ENCODE peak calls at places on chromosomes 16 and 17, in four cellular contexts. A, S, P and F are unnamed samples.

GRCh38 chr17:43562679-43563146 is 16.6 kb upstream of the ETV4 start:
- DNase-seq in P (no peak), S (no peak), A (no peak), F (no peak)

GRCh38 chr17:45129940-45130639 is 2.2 kb downstream of the PLCD3 start:
- DNase-seq in S (peak; percentile 67), A (peak; percentile 12), P (no peak), F (no peak)

GRCh38 chr17:73203788-73204479 is 11.1 kb downstream of the COG1 start:
- DNase-seq in S (no peak), P (no peak), A (no peak), F (no peak)

GRCh38 chr16:70553175-70553574 is 29.6 kb downstream of the SF3B3 start:
- DNase-seq in P (no peak), S (no peak), A (peak; percentile 76), F (no peak)

GRCh38 chr17:78137392-78138203 is 7.0 kb downstream of the TMC8 start:
- DNase-seq in A (no peak), P (no peak), S (peak; percentile 65), F (peak; percentile 84)

GRCh38 chr16:1731073-1731472 is 25.1 kb downstream of the MAPK8IP3 start:
- DNase-seq in P (no peak), A (no peak), S (no peak), F (no peak)

GRCh38 chr17:68738044-68738443 is 136.9 kb upstream of the FAM20A start:
- DNase-seq in S (no peak), A (no peak), P (no peak), F (no peak)

GRCh38 chr16:22386976-22387375 is 12.6 kb upstream of the CDR2 start:
- DNase-seq in A (peak; percentile 95), S (no peak), P (no peak), F (no peak)

GRCh38 chr17:40112718-40113109 is 9.1 kb upstream of the MSL1 start:
- DNase-seq in P (no peak), A (no peak), S (no peak), F (no peak)

GRCh38 chr17:82237083-82237745 is 8.4 kb downstream of the SLC16A3 start:
- DNase-seq in S (no peak), P (no peak), A (no peak), F (no peak)

GRCh38 chr16:1701216-1701878 is 4.6 kb upstream of the MAPK8IP3 start:
- DNase-seq in P (no peak), A (no peak), S (no peak), F (no peak)

GRCh38 chr17:39928868-39929651 is 1.5 kb downstream of the LRRC3C start:
- DNase-seq in S (peak; percentile 62), A (peak; percentile 96), P (no peak), F (peak; percentile 59)

GRCh38 chr17:74737299-74738050 is 419 bp downstream of the RAB37 start:
- DNase-seq in P (no peak), A (no peak), S (peak; percentile 72), F (peak; percentile 32)

GRCh38 chr16:27795992-27796614 is 246.2 kb downstream of the KATNIP start:
- DNase-seq in P (no peak), S (peak; percentile 28), A (peak; percentile 31), F (peak; percentile 65)

GRCh38 chr17:53823341-53824050 is 769 bp downstream of the KIF2B start:
- DNase-seq in S (no peak), A (no peak), P (no peak), F (no peak)

GRCh38 chr17:38317081-38317480 is 20.1 kb downstream of the MRPL45 start:
- DNase-seq in P (no peak), S (no peak), A (no peak), F (no peak)

GRCh38 chr17:10216213-10216982 is 18.0 kb upstream of the GAS7 start:
- DNase-seq in P (no peak), S (no peak), A (no peak), F (no peak)

GRCh38 chr17:81464586-81464985 is 48.0 kb downstream of the ACTG1 start:
- DNase-seq in P (no peak), A (no peak), S (no peak), F (no peak)

GRCh38 chr17:73179878-73180277 is 13.0 kb upstream of the COG1 start:
- DNase-seq in P (no peak), A (no peak), S (no peak), F (no peak)

GRCh38 chr17:65131946-65132345 is 5.2 kb upstream of the RGS9 start:
- DNase-seq in A (peak; percentile 97), S (peak; percentile 58), P (no peak), F (no peak)

GRCh38 chr17:13244511-13244910 is 226.7 kb upstream of the ELAC2 start:
- DNase-seq in A (no peak), S (no peak), P (no peak), F (no peak)

DNA sequence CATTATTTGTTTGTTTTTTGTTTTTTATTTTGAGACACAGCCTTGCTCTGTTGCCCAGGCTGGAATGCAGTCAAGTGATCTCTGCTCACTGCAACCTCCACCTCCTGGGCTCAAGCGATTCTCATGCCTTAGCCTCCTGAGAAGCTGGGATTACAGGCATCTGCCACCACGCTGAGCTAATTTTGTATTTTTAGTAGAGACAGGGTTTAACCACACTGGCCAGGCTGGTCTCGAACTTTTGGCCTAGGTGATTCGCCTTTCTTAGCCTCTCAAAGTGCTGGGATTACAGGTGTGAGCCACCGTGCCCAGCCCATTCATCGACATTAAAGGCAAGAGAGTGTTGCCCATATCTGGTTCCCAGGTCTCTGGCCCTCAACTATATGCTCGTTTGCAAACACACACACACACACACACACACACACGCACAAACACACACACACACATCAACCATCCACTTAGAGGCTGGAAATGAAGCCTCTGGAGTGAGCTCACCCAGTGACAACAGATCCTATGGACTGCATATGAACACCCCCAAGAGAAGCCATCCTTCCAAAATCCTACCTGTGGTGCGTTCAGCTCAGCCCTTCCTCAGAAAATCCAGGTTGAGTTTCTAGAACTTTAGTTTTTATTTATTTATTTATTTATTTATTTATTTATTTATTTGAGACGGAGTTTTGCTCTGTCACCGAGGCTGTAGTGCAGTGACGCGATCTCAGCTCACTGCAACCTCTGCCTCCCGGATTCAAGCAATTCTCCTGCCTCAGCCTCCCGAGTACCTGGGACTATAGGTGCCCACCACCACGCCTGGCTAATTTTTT is 12.3 kb upstream of the SEPHS2 start:
- DNase-seq in P (no peak), S (no peak), A (no peak), F (no peak)
- H3K4me3 ChIP-seq in P (peak overlapping the region; percentile 9), S (no peak overlapping the region), A (no peak overlapping the region), F (no peak overlapping the region)

GRCh38 chr17:34398990-34399389 is 36.0 kb upstream of the CCL1 start:
- DNase-seq in P (no peak), A (no peak), S (no peak), F (no peak)
- TF ChIP-seq ELK1 in P (no peak), A (no peak), S (no peak), F (no peak)

GRCh38 chr17:28370744-28371103 is 617 bp upstream of the VTN start:
- DNase-seq in P (no peak), A (no peak), S (no peak), F (no peak)
- H3K4me3 ChIP-seq in P (peak overlapping the region; percentile 9), A (no peak overlapping the region), S (peak overlapping the region; percentile 57), F (no peak overlapping the region)

GRCh38 chr16:2980227-2981176 is at the start of gene PKMYT1:
- DNase-seq in A (peak; percentile 73), S (peak; percentile 85), P (peak; percentile 61), F (peak; percentile 98)
- TF ChIP-seq ELK1 in A (no peak), S (no peak), P (no peak), F (no peak)